ENCODE peak calls at places on chromosomes 12 and 14, in four cellular contexts. D is psoas muscle, J is pancreas, H is Peyer's patch. Y is an unnamed sample.
A peak's percentile ranks its signal among the peaks of the same experiment; 100 is the strongest.

GRCh38 chr12:39490500-39491276 is 47.8 kb upstream of the KIF21A start:
- DNase-seq in D (no peak), J (no peak), H (no peak), Y (no peak)

GRCh38 chr12:6524648-6525047 is 9.7 kb upstream of the GAPDH start:
- DNase-seq in D (no peak), J (no peak), H (no peak), Y (no peak)

GRCh38 chr12:95151821-95152220 is 65.4 kb downstream of the FGD6 start:
- DNase-seq in D (no peak), J (no peak), H (no peak), Y (no peak)

GRCh38 chr12:65594373-65594772 is 229.9 kb upstream of the HMGA2 start:
- DNase-seq in D (no peak), J (no peak), H (no peak), Y (no peak)

GRCh38 chr12:25957898-25958253 is 606 bp upstream of the RASSF8 start:
- DNase-seq in D (no peak), J (no peak), H (no peak), Y (no peak)

GRCh38 chr12:124397807-124398577 is 103.1 kb downstream of the RFLNA start:
- DNase-seq in D (peak; percentile 82), J (no peak), H (peak; percentile 67), Y (no peak)

GRCh38 chr12:7645395-7646177 is 20.1 kb downstream of the APOBEC1 start:
- DNase-seq in D (no peak), J (no peak), H (no peak), Y (no peak)

GRCh38 chr14:22556990-22557623 is 31.9 kb downstream of the DAD1 start:
- DNase-seq in D (peak; percentile 93), J (peak; percentile 92), H (peak; percentile 91), Y (peak; percentile 85)

GRCh38 chr12:64895541-64895940 is 71.1 kb downstream of the TBC1D30 start:
- DNase-seq in D (no peak), J (no peak), H (no peak), Y (no peak)

GRCh38 chr14:32588448-32589320 is 259.6 kb downstream of the AKAP6 start:
- DNase-seq in D (no peak), J (no peak), H (no peak), Y (no peak)

GRCh38 chr12:60437297-60437696 is 841.5 kb downstream of the SLC16A7 start:
- DNase-seq in D (no peak), J (no peak), H (no peak), Y (no peak)

GRCh38 chr14:74140374-74140850 is 55.7 kb downstream of the LIN52 start:
- DNase-seq in D (peak; percentile 89), J (no peak), H (peak; percentile 83), Y (peak; percentile 39)

GRCh38 chr12:80086025-80086424 is 13.3 kb upstream of the OTOGL start:
- DNase-seq in D (no peak), J (no peak), H (no peak), Y (no peak)

GRCh38 chr12:109239691-109240090 is 69.4 kb downstream of the FOXN4 start:
- DNase-seq in D (no peak), J (no peak), H (no peak), Y (no peak)

GRCh38 chr12:71439613-71440392 is at the start of gene LGR5:
- DNase-seq in D (peak; percentile 69), J (peak; percentile 83), H (peak; percentile 64), Y (peak; percentile 17)

GRCh38 chr12:55707841-55708694 is at the start of gene ITGA7:
- DNase-seq in D (peak; percentile 93), J (peak; percentile 87), H (peak; percentile 78), Y (peak; percentile 82)

GRCh38 chr12:103495158-103495782 is 498 bp downstream of the C12orf42 start:
- DNase-seq in D (peak; percentile 51), J (peak; percentile 68), H (no peak), Y (no peak)

GRCh38 chr12:132100306-132101065 is 43.6 kb downstream of the DDX51 start:
- DNase-seq in D (no peak), J (no peak), H (no peak), Y (no peak)

GRCh38 chr12:43957732-43958131 is 121.9 kb downstream of the TMEM117 start:
- DNase-seq in D (no peak), J (no peak), H (no peak), Y (no peak)

GRCh38 chr14:89730692-89731091 is 223.8 kb downstream of the EFCAB11 start:
- DNase-seq in D (no peak), J (no peak), H (no peak), Y (no peak)

GRCh38 chr14:75861161-75861621 is 120.6 kb downstream of the TGFB3 start:
- DNase-seq in D (no peak), J (no peak), H (no peak), Y (no peak)

GRCh38 chr14:23612354-23612732 is 23.8 kb upstream of the DHRS2 start:
- DNase-seq in D (no peak), J (no peak), H (no peak), Y (no peak)

GRCh38 chr12:124675881-124676688 is 108.7 kb upstream of the NCOR2 start:
- DNase-seq in D (peak; percentile 80), J (no peak), H (no peak), Y (no peak)

GRCh38 chr12:124470806-124471205 is 96.6 kb downstream of the NCOR2 start:
- DNase-seq in D (no peak), J (peak; percentile 48), H (no peak), Y (no peak)

GRCh38 chr12:119758236-119758635 is 90.3 kb downstream of the PRKAB1 start:
- DNase-seq in D (no peak), J (no peak), H (no peak), Y (no peak)

GRCh38 chr12:10363922-10364838 is 25.7 kb downstream of the KLRK1 start:
- DNase-seq in D (peak; percentile 60), J (no peak), H (peak; percentile 76), Y (peak; percentile 29)

GRCh38 chr12:93763746-93764147 is 86.6 kb downstream of the CRADD start:
- DNase-seq in D (no peak), J (no peak), H (no peak), Y (no peak)
- TF ChIP-seq CTCF in D (no peak), J (no peak), H (no peak), Y (no peak)

GRCh38 chr12:37543131-37543965 is 773.2 kb upstream of the ALG10B start:
- DNase-seq in D (no peak), J (no peak), H (no peak), Y (no peak)

GRCh38 chr12:37546206-37546605 is 770.4 kb upstream of the ALG10B start:
- DNase-seq in D (no peak), J (no peak), H (no peak), Y (no peak)

GRCh38 chr12:37545759-37546158 is 770.8 kb upstream of the ALG10B start:
- DNase-seq in D (no peak), J (no peak), H (no peak), Y (no peak)

GRCh38 chr12:37543966-37544668 is 772.5 kb upstream of the ALG10B start:
- DNase-seq in D (no peak), J (no peak), H (no peak), Y (no peak)

DNA sequence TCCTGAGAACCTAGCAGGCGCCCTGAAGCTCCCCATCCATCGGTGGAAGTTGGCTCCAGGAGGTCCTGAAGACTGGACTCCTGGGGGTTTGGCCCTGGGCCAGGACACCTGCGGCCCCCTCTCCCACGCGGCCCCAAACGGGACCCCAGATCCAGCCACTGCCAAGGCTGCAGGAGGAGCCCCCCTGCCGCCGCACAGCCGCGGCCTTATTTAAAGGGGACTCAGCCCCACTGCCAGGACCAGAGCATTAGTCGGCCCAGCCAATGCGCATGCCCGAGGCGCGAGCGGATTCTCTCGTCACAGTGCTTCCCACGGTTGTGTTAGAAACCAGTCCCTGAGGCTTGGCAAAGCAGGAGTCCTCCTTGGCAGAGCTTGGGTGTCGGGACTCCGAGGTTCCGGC is 775.2 kb upstream of the ALG10B start:
- DNase-seq in D (no peak), J (no peak), H (no peak), Y (no peak)
- H3K9me3 ChIP-seq in D (no peaks in the 10 kb centered on the region), J (no peaks in the 10 kb centered on the region), H (no peaks in the 10 kb centered on the region), Y (no peaks in the 10 kb centered on the region)

GRCh38 chr12:14958361-14959125 is 2.9 kb downstream of the ARHGDIB start:
- DNase-seq in D (no peak), J (no peak), H (no peak), Y (no peak)
- H3K4me3 ChIP-seq in D (peak overlapping the region; percentile 63), J (no peak overlapping the region), H (peak overlapping the region; percentile 49), Y (no peak overlapping the region)

GRCh38 chr12:47811581-47812484 is 7.9 kb downstream of the HDAC7 start:
- DNase-seq in D (peak; percentile 83), J (no peak), H (peak; percentile 58), Y (peak; percentile 66)

GRCh38 chr12:47811070-47811391 is 8.7 kb downstream of the HDAC7 start:
- DNase-seq in D (no peak), J (no peak), H (no peak), Y (no peak)

GRCh38 chr12:47808049-47808448 is 11.7 kb downstream of the HDAC7 start:
- DNase-seq in D (peak; percentile 75), J (no peak), H (no peak), Y (peak; percentile 52)

GRCh38 chr12:47807338-47807737 is 12.4 kb downstream of the HDAC7 start:
- DNase-seq in D (no peak), J (no peak), H (no peak), Y (peak; percentile 54)

GRCh38 chr12:47808574-47809380 is 10.9 kb downstream of the HDAC7 start:
- DNase-seq in D (no peak), J (no peak), H (no peak), Y (peak; percentile 24)
- TF ChIP-seq CTCF in D (no peak), J (no peak), H (peak; percentile 13), Y (no peak)

GRCh38 chr14:50476134-50476533 is 56.2 kb downstream of the MAP4K5 start:
- DNase-seq in D (no peak), J (no peak), H (no peak), Y (no peak)

GRCh38 chr14:50479041-50479440 is 53.3 kb downstream of the MAP4K5 start:
- DNase-seq in D (no peak), J (no peak), H (no peak), Y (no peak)

GRCh38 chr14:50471838-50472465 is 60.4 kb downstream of the MAP4K5 start:
- DNase-seq in D (no peak), J (no peak), H (no peak), Y (no peak)

GRCh38 chr14:50477760-50478159 is 54.6 kb downstream of the MAP4K5 start:
- DNase-seq in D (no peak), J (no peak), H (no peak), Y (no peak)

GRCh38 chr14:50475460-50475859 is 56.9 kb downstream of the MAP4K5 start:
- DNase-seq in D (no peak), J (no peak), H (no peak), Y (no peak)
- H3K9me3 ChIP-seq in D (peaks cover 27% of the 10 kb centered on the region), J (no peaks in the 10 kb centered on the region), H (no peaks in the 10 kb centered on the region), Y (peaks cover 12% of the 10 kb centered on the region)

DNA sequence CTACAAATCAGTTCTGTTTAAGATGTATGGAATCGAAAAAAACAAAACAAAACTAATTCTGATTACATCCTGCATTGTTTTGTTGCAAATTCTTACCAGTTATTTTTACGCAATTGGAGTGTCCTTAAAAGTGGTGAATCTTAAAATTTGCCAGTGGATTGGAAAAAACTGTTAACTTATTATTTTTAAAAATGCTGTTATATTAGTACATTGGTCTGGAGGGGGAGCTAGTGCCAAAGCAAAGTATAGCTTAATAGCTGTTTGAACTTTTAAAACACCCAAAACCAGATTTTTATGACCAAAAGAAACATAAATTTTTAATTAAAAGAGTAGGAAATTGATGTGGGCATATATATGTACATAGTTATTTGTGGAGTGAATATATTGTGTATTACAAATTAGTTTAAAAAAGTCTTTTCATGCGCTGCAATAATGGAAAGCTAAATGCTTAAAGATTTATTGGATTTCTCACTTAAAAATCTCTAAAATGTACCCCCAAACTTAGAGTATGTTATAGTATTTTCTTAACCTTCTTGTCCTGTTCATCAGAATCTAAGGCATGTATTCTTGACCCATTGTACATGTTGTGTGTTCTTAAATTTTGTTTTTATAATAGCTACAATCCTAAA is 2.5 kb downstream of the FUT8 start:
- DNase-seq in D (no peak), J (no peak), H (no peak), Y (no peak)
- H3K4me3 ChIP-seq in D (no peak overlapping the region), J (no peak overlapping the region), H (peak overlapping the region; percentile 96), Y (peak overlapping the region; percentile 86)

GRCh38 chr14:87916103-87916885 is 76.7 kb downstream of the GALC start:
- DNase-seq in D (peak; percentile 46), J (peak; percentile 46), H (no peak), Y (no peak)
- TF ChIP-seq CTCF in D (no peak), J (no peak), H (no peak), Y (no peak)